ENCODE peak calls at places on chromosomes 11 and 22, in seven cellular contexts. One of them, this sample, is unnamed.

GRCh38 chr11:132866783-132867545 is 665.3 kb downstream of the OPCML start:
- DNase-seq in pancreas: no peak
- DNase-seq in progenitor cell of endocrine pancreas: no peak
- DNase-seq in AG10803: no peak
- DNase-seq in activated T-cell treated with anti-CD3 and anti-CD28 coated beads for 1 hour: no peak
- DNase-seq in T follicular helper cell: no peak
- DNase-seq in PC-9: no peak
- DNase-seq in this sample: no peak

GRCh38 chr11:19355601-19356000 is 114.9 kb upstream of the E2F8 start:
- DNase-seq in progenitor cell of endocrine pancreas: no peak
- DNase-seq in T follicular helper cell: no peak
- DNase-seq in activated T-cell treated with anti-CD3 and anti-CD28 coated beads for 1 hour: no peak
- DNase-seq in AG10803: no peak
- DNase-seq in PC-9: no peak
- DNase-seq in pancreas: no peak
- DNase-seq in this sample: no peak

GRCh38 chr22:47192651-47193437 is 430.4 kb downstream of the TBC1D22A start:
- DNase-seq in T follicular helper cell: no peak
- DNase-seq in activated T-cell treated with anti-CD3 and anti-CD28 coated beads for 1 hour: no peak
- DNase-seq in AG10803: no peak
- DNase-seq in PC-9: no peak
- DNase-seq in pancreas: no peak
- DNase-seq in progenitor cell of endocrine pancreas: no peak
- DNase-seq in this sample: no peak

GRCh38 chr11:35118906-35119305 is 20.1 kb upstream of the CD44 start:
- DNase-seq in activated T-cell treated with anti-CD3 and anti-CD28 coated beads for 1 hour: no peak
- DNase-seq in PC-9: no peak
- DNase-seq in T follicular helper cell: no peak
- DNase-seq in pancreas: no peak
- DNase-seq in progenitor cell of endocrine pancreas: no peak
- DNase-seq in AG10803: no peak
- DNase-seq in this sample: no peak

GRCh38 chr11:102229510-102230119 is 87.7 kb upstream of the BIRC3 start:
- DNase-seq in activated T-cell treated with anti-CD3 and anti-CD28 coated beads for 1 hour: no peak
- DNase-seq in T follicular helper cell: no peak
- DNase-seq in AG10803: no peak
- DNase-seq in PC-9: peak
- DNase-seq in progenitor cell of endocrine pancreas: no peak
- DNase-seq in pancreas: no peak
- DNase-seq in this sample: no peak

GRCh38 chr11:3160252-3161031 is 4.7 kb downstream of the OSBPL5 start:
- DNase-seq in AG10803: peak
- DNase-seq in pancreas: peak
- DNase-seq in activated T-cell treated with anti-CD3 and anti-CD28 coated beads for 1 hour: no peak
- DNase-seq in progenitor cell of endocrine pancreas: peak
- DNase-seq in T follicular helper cell: no peak
- DNase-seq in PC-9: no peak
- DNase-seq in this sample: peak

GRCh38 chr11:130606781-130607511 is 158.5 kb downstream of the ADAMTS15 start:
- DNase-seq in T follicular helper cell: no peak
- DNase-seq in pancreas: no peak
- DNase-seq in PC-9: no peak
- DNase-seq in progenitor cell of endocrine pancreas: no peak
- DNase-seq in activated T-cell treated with anti-CD3 and anti-CD28 coated beads for 1 hour: no peak
- DNase-seq in AG10803: peak
- DNase-seq in this sample: no peak

GRCh38 chr22:43631846-43632245 is 180.3 kb downstream of the EFCAB6 start:
- DNase-seq in pancreas: no peak
- DNase-seq in activated T-cell treated with anti-CD3 and anti-CD28 coated beads for 1 hour: no peak
- DNase-seq in PC-9: no peak
- DNase-seq in AG10803: no peak
- DNase-seq in T follicular helper cell: no peak
- DNase-seq in progenitor cell of endocrine pancreas: no peak
- DNase-seq in this sample: no peak

GRCh38 chr11:95154514-95154913 is 64.9 kb downstream of the ENDOD1 start:
- DNase-seq in pancreas: no peak
- DNase-seq in PC-9: peak
- DNase-seq in AG10803: peak
- DNase-seq in progenitor cell of endocrine pancreas: peak
- DNase-seq in activated T-cell treated with anti-CD3 and anti-CD28 coated beads for 1 hour: peak
- DNase-seq in T follicular helper cell: peak
- DNase-seq in this sample: peak

GRCh38 chr11:93668171-93668570 is 6.7 kb downstream of the CEP295 start:
- DNase-seq in activated T-cell treated with anti-CD3 and anti-CD28 coated beads for 1 hour: no peak
- DNase-seq in T follicular helper cell: no peak
- DNase-seq in AG10803: peak
- DNase-seq in progenitor cell of endocrine pancreas: no peak
- DNase-seq in PC-9: no peak
- DNase-seq in pancreas: no peak
- DNase-seq in this sample: no peak